ENCODE peak calls at places on chromosomes 2 and 18, in seven cellular contexts. Q, Z, Y, S, R, C and N are unnamed samples.
A peak's percentile ranks its signal among the peaks of the same experiment; 100 is the strongest.

GRCh38 chr18:6205706-6206105 is 209.0 kb downstream of the L3MBTL4 start:
- DNase-seq in C (no peak), Y (no peak), Z (peak; percentile 83), R (no peak), S (no peak), Q (no peak), N (no peak)

GRCh38 chr2:158984554-158985207 is 16.2 kb downstream of the TANC1 start:
- DNase-seq in Z (no peak), S (no peak), Y (peak; percentile 54), R (peak; percentile 25), C (no peak), Q (no peak), N (no peak)

GRCh38 chr2:237497820-237498128 is 10.7 kb downstream of the MLPH start:
- DNase-seq in R (no peak), Q (no peak), C (no peak), Z (no peak), S (no peak), Y (no peak), N (peak; percentile 93)

GRCh38 chr18:10522574-10522973 is 3.3 kb upstream of the NAPG start:
- DNase-seq in Z (peak; percentile 55), Q (no peak), R (no peak), S (no peak), C (no peak), Y (no peak), N (no peak)

GRCh38 chr2:172704072-172704936 is 31.3 kb upstream of the RAPGEF4 start:
- DNase-seq in S (no peak), R (no peak), Y (no peak), C (peak; percentile 53), Q (no peak), Z (peak; percentile 54), N (no peak)

GRCh38 chr2:216596234-216596985 is 36.8 kb upstream of the IGFBP2 start:
- DNase-seq in Z (peak; percentile 95), Q (no peak), R (no peak), Y (peak; percentile 46), S (no peak), C (peak; percentile 71), N (no peak)

GRCh38 chr2:147006724-147007123 is 838.1 kb upstream of the ACVR2A start:
- DNase-seq in C (no peak), Q (no peak), S (no peak), Y (no peak), Z (no peak), R (no peak), N (no peak)

GRCh38 chr2:127853667-127854066 is 4.3 kb downstream of the POLR2D start:
- DNase-seq in R (no peak), Q (no peak), Y (no peak), C (no peak), Z (peak; percentile 32), S (no peak), N (no peak)

GRCh38 chr2:41937464-41937861 is 110.4 kb upstream of the PKDCC start:
- DNase-seq in S (no peak), C (no peak), Y (no peak), Q (no peak), Z (no peak), R (no peak), N (no peak)

GRCh38 chr2:225037374-225038075 is 4.7 kb downstream of the DOCK10 start:
- DNase-seq in S (no peak), R (no peak), C (no peak), Z (no peak), Q (no peak), Y (no peak), N (no peak)

GRCh38 chr18:49238433-49239042 is 221.9 kb downstream of the DYM start:
- DNase-seq in Z (peak; percentile 56), Y (peak; percentile 10), C (no peak), R (no peak), S (no peak), Q (no peak), N (no peak)

GRCh38 chr2:119198267-119198840 is 25.3 kb upstream of the STEAP3 start:
- DNase-seq in Y (no peak), S (no peak), R (no peak), Q (no peak), Z (peak; percentile 61), C (no peak), N (no peak)

GRCh38 chr2:96089356-96090180 is 26.8 kb downstream of the ADRA2B start:
- DNase-seq in S (no peak), C (no peak), Y (peak; percentile 42), Z (no peak), R (peak; percentile 44), Q (no peak), N (peak; percentile 63)

GRCh38 chr2:72837171-72837570 is 11.3 kb upstream of the EXOC6B start:
- DNase-seq in Y (no peak), C (no peak), Q (no peak), S (no peak), R (no peak), Z (peak; percentile 52), N (no peak)

GRCh38 chr18:25453556-25454269 is 101.7 kb upstream of the ZNF521 start:
- DNase-seq in S (no peak), C (no peak), Z (peak; percentile 69), Y (no peak), R (peak; percentile 39), Q (no peak), N (no peak)

GRCh38 chr2:239685965-239686364 is 285.1 kb upstream of the HDAC4 start:
- DNase-seq in C (no peak), S (no peak), R (no peak), Y (no peak), Q (no peak), Z (no peak), N (no peak)

GRCh38 chr18:28960146-28960545 is 783.2 kb upstream of the CDH2 start:
- DNase-seq in S (no peak), R (no peak), Y (no peak), Q (no peak), Z (peak; percentile 13), C (no peak), N (no peak)

GRCh38 chr2:133819906-133820305 is 251.6 kb upstream of the NCKAP5 start:
- DNase-seq in Q (no peak), C (no peak), Y (no peak), R (no peak), S (no peak), Z (peak; percentile 54), N (no peak)

GRCh38 chr2:197090713-197091367 is 164.3 kb upstream of the PGAP1 start:
- DNase-seq in S (peak; percentile 15), Y (no peak), Z (no peak), Q (no peak), R (no peak), C (no peak), N (no peak)

GRCh38 chr2:105671156-105671555 is 73.6 kb upstream of the NCK2 start:
- DNase-seq in Y (no peak), R (peak; percentile 51), Q (no peak), S (no peak), Z (peak; percentile 1), C (no peak), N (no peak)

GRCh38 chr2:158131919-158132566 is 30.4 kb downstream of the UPP2 start:
- DNase-seq in Y (no peak), C (no peak), S (no peak), R (no peak), Q (no peak), Z (no peak), N (no peak)

GRCh38 chr2:63007813-63008458 is 42.7 kb upstream of the OTX1 start:
- DNase-seq in S (no peak), R (no peak), Z (no peak), Y (no peak), Q (no peak), C (no peak), N (no peak)

GRCh38 chr2:240711296-240711695 is 19.6 kb downstream of the AQP12A start:
- DNase-seq in C (no peak), Z (no peak), R (no peak), Y (no peak), Q (no peak), S (no peak), N (no peak)

GRCh38 chr18:23307567-23308295 is 145.4 kb upstream of the RIOK3 start:
- DNase-seq in S (no peak), Y (no peak), Z (peak; percentile 95), R (no peak), Q (no peak), C (no peak), N (no peak)

GRCh38 chr18:10320848-10321247 is 133.6 kb upstream of the APCDD1 start:
- DNase-seq in S (no peak), C (no peak), Y (no peak), R (no peak), Z (peak; percentile 65), Q (no peak), N (no peak)

GRCh38 chr2:226023383-226023782 is 623.9 kb downstream of the NYAP2 start:
- DNase-seq in R (no peak), Z (no peak), S (no peak), Y (no peak), C (no peak), Q (no peak), N (no peak)

GRCh38 chr2:70280242-70280798 is 13.2 kb downstream of the SNRPG start:
- DNase-seq in C (no peak), Z (no peak), S (no peak), Y (no peak), R (no peak), Q (no peak), N (no peak)

GRCh38 chr18:6056171-6056932 is 161.0 kb upstream of the TMEM200C start:
- DNase-seq in R (no peak), C (no peak), S (no peak), Q (no peak), Z (peak; percentile 79), Y (no peak), N (no peak)

GRCh38 chr2:9737053-9737875 is 106.0 kb upstream of the TAF1B start:
- DNase-seq in Y (no peak), Q (no peak), C (no peak), S (no peak), Z (peak; percentile 42), R (no peak), N (no peak)